ENCODE peak calls at places on chromosomes 4 and X, in nine cellular contexts. E is lower leg skin, J is EL, T is transverse colon, R is left ventricle myocardium inferior, N is T-helper 9 cell, F is SHP77 treated with DMSO at 0.1 percent for 48 hours, M is colonic mucosa, Q is IMR-90. W is an unnamed sample.

GRCh38 chrX:71160475-71160874 is 15.8 kb downstream of the NLGN3 start:
- DNase-seq in E (no peak), J (no peak), T (no peak), R (no peak), N (no peak), F (no peak), M (no peak), Q (no peak), W (no peak)

GRCh38 chr4:69881173-69881773 is 21.3 kb upstream of the SULT1E1 start:
- DNase-seq in E (peak), J (peak), T (peak), R (no peak), N (no peak), F (peak), M (peak), Q (peak), W (peak)

GRCh38 chr4:86809809-86810208 is 39.4 kb downstream of the SLC10A6 start:
- DNase-seq in E (no peak), J (no peak), T (no peak), R (no peak), N (no peak), F (no peak), M (no peak), Q (no peak), W (no peak)

GRCh38 chr4:127709456-127709855 is 20.7 kb upstream of the SLC25A31 start:
- DNase-seq in E (no peak), J (no peak), T (no peak), R (no peak), N (no peak), F (no peak), M (no peak), Q (no peak), W (peak)

GRCh38 chr4:153579410-153579809 is 104.7 kb upstream of the TLR2 start:
- DNase-seq in E (no peak), J (no peak), T (no peak), R (no peak), N (no peak), F (no peak), M (no peak), Q (no peak), W (no peak)

GRCh38 chrX:14291626-14292025 is 237.7 kb upstream of the GLRA2 start:
- DNase-seq in E (no peak), J (no peak), T (no peak), R (no peak), N (no peak), F (no peak), M (no peak), Q (no peak), W (no peak)

GRCh38 chrX:130171446-130172126 is at the start of gene RAB33A:
- DNase-seq in E (no peak), J (peak), T (peak), R (peak), N (peak), F (no peak), M (no peak), Q (no peak), W (peak)

GRCh38 chr4:20944451-20944850 is 244.2 kb downstream of the PACRGL start:
- DNase-seq in E (no peak), J (no peak), T (no peak), R (no peak), N (no peak), F (no peak), M (no peak), Q (no peak), W (no peak)

GRCh38 chr4:68498413-68499007 is 51.2 kb downstream of the TMPRSS11E start:
- DNase-seq in E (peak), J (peak), T (peak), R (no peak), N (peak), F (peak), M (peak), Q (peak), W (peak)

GRCh38 chr4:99885063-99885664 is 9.1 kb downstream of the LAMTOR3 start:
- DNase-seq in E (no peak), J (peak), T (no peak), R (no peak), N (no peak), F (no peak), M (no peak), Q (peak), W (peak)

GRCh38 chr4:152065545-152065944 is 304.7 kb upstream of the GATB start:
- DNase-seq in E (no peak), J (no peak), T (no peak), R (no peak), N (no peak), F (no peak), M (no peak), Q (no peak), W (no peak)

GRCh38 chrX:33053001-33053400 is 158.3 kb downstream of the DMD start:
- DNase-seq in E (no peak), J (no peak), T (no peak), R (no peak), N (no peak), F (no peak), M (no peak), Q (no peak), W (no peak)

GRCh38 chr4:173005912-173006633 is 162.5 kb upstream of the GALNT7 start:
- DNase-seq in E (no peak), J (no peak), T (no peak), R (no peak), N (no peak), F (no peak), M (no peak), Q (no peak), W (no peak)

GRCh38 chr4:138897818-138898226 is 117.8 kb upstream of the NOCT start:
- DNase-seq in E (no peak), J (peak), T (no peak), R (no peak), N (no peak), F (no peak), M (no peak), Q (peak), W (no peak)

GRCh38 chr4:20984011-20984836 is 284.0 kb downstream of the PACRGL start:
- DNase-seq in E (no peak), J (peak), T (peak), R (peak), N (no peak), F (no peak), M (no peak), Q (no peak), W (peak)

GRCh38 chrX:153333271-153333670 is 682 bp upstream of the ZNF275 start:
- DNase-seq in E (no peak), J (peak), T (no peak), R (no peak), N (no peak), F (no peak), M (no peak), Q (peak), W (no peak)

GRCh38 chr4:42339935-42340406 is 57.3 kb upstream of the SHISA3 start:
- DNase-seq in E (no peak), J (peak), T (no peak), R (peak), N (no peak), F (no peak), M (no peak), Q (peak), W (peak)

GRCh38 chrX:48569958-48570357 is 4.3 kb upstream of the RBM3 start:
- DNase-seq in E (no peak), J (no peak), T (no peak), R (no peak), N (no peak), F (no peak), M (no peak), Q (peak), W (peak)

GRCh38 chr4:4182835-4183568 is 43.7 kb downstream of the OTOP1 start:
- DNase-seq in E (no peak), J (no peak), T (no peak), R (no peak), N (no peak), F (no peak), M (no peak), Q (no peak), W (peak)

GRCh38 chrX:40471965-40472648 is 108.7 kb upstream of the ATP6AP2 start:
- DNase-seq in E (peak), J (peak), T (peak), R (no peak), N (no peak), F (peak), M (peak), Q (peak), W (no peak)

GRCh38 chr4:118911162-118911791 is 22.6 kb downstream of the SYNPO2 start:
- DNase-seq in E (no peak), J (peak), T (no peak), R (no peak), N (no peak), F (no peak), M (no peak), Q (peak), W (no peak)

GRCh38 chr4:78644744-78645330 is 93.3 kb downstream of the ANXA3 start:
- DNase-seq in E (peak), J (peak), T (peak), R (peak), N (no peak), F (peak), M (peak), Q (peak), W (peak)

GRCh38 chr4:55633903-55634302 is 2.2 kb downstream of the NMU start:
- DNase-seq in E (no peak), J (no peak), T (no peak), R (no peak), N (no peak), F (no peak), M (no peak), Q (no peak), W (no peak)

W was measured in dermis blood vessel endothelial cell.